ENCODE peak calls at places on chromosomes 12 and 14, in six cellular contexts. B, P, M, H, I and X are unnamed samples.

GRCh38 chr14:59117754-59118153 is 70.7 kb upstream of the DAAM1 start:
- DNase-seq in B (no peak), P (no peak), M (no peak), H (no peak), I (no peak), X (no peak)

GRCh38 chr14:90332271-90332584 is 487 bp upstream of the NRDE2 start:
- DNase-seq in B (no peak), P (no peak), M (no peak), H (no peak), I (no peak), X (no peak)

GRCh38 chr14:32021341-32021740 is 55.8 kb upstream of the ARHGAP5 start:
- DNase-seq in B (no peak), P (no peak), M (no peak), H (no peak), I (no peak), X (no peak)

GRCh38 chr14:59969319-59969718 is 49.4 kb downstream of the LRRC9 start:
- DNase-seq in B (no peak), P (peak), M (no peak), H (no peak), I (no peak), X (peak)

GRCh38 chr14:99273724-99274345 is 1.8 kb upstream of the BCL11B start:
- DNase-seq in B (no peak), P (no peak), M (no peak), H (peak), I (no peak), X (no peak)

GRCh38 chr14:79136437-79137430 is 966.6 kb downstream of the NRXN3 start:
- DNase-seq in B (no peak), P (peak), M (no peak), H (no peak), I (no peak), X (no peak)

GRCh38 chr14:52790756-52791203 is 627 bp downstream of the GNPNAT1 start:
- DNase-seq in B (no peak), P (peak), M (no peak), H (no peak), I (no peak), X (no peak)

GRCh38 chr14:44846232-44846824 is 115.4 kb downstream of the KLHL28 start:
- DNase-seq in B (no peak), P (peak), M (no peak), H (peak), I (no peak), X (peak)

GRCh38 chr12:75715323-75715644 is 203.9 kb upstream of the KRR1 start:
- DNase-seq in B (no peak), P (no peak), M (no peak), H (no peak), I (no peak), X (no peak)

GRCh38 chr14:22887990-22888378 is 5.0 kb downstream of the REM2 start:
- DNase-seq in B (no peak), P (no peak), M (no peak), H (no peak), I (no peak), X (no peak)

GRCh38 chr14:92645841-92646478 is 102.5 kb downstream of the LGMN start:
- DNase-seq in B (no peak), P (peak), M (no peak), H (no peak), I (no peak), X (no peak)

GRCh38 chr14:103404920-103405319 is 19.7 kb downstream of the MARK3 start:
- DNase-seq in B (peak), P (no peak), M (peak), H (no peak), I (peak), X (peak)

GRCh38 chr14:71474291-71474690 is 457.9 kb upstream of the RGS6 start:
- DNase-seq in B (no peak), P (no peak), M (no peak), H (no peak), I (no peak), X (no peak)

GRCh38 chr14:39447155-39447554 is 14.9 kb upstream of the FBXO33 start:
- DNase-seq in B (no peak), P (no peak), M (no peak), H (no peak), I (no peak), X (no peak)

GRCh38 chr12:127145929-127146789 is 1120.8 kb upstream of the TMEM132C start:
- DNase-seq in B (peak), P (peak), M (peak), H (peak), I (peak), X (no peak)

GRCh38 chr12:108635201-108635996 is 1.7 kb upstream of the SELPLG start:
- DNase-seq in B (no peak), P (no peak), M (no peak), H (no peak), I (no peak), X (no peak)

GRCh38 chr14:35535794-35536112 is 1.8 kb downstream of the INSM2 start:
- DNase-seq in B (no peak), P (no peak), M (no peak), H (no peak), I (no peak), X (no peak)

GRCh38 chr12:131473721-131474709 is 236.9 kb upstream of the SFSWAP start:
- DNase-seq in B (no peak), P (no peak), M (no peak), H (peak), I (no peak), X (no peak)

GRCh38 chr14:102086346-102086971 is 385 bp downstream of the HSP90AA1 start:
- DNase-seq in B (peak), P (peak), M (peak), H (peak), I (peak), X (no peak)

GRCh38 chr14:22545842-22546721 is 42.9 kb downstream of the DAD1 start:
- DNase-seq in B (no peak), P (peak), M (no peak), H (no peak), I (no peak), X (no peak)

GRCh38 chr14:35378638-35379568 is 25.6 kb downstream of the NFKBIA start:
- DNase-seq in B (no peak), P (no peak), M (no peak), H (no peak), I (no peak), X (peak)

GRCh38 chr12:69059465-69060457 is 126.8 kb upstream of the CPM start:
- DNase-seq in B (no peak), P (peak), M (no peak), H (no peak), I (no peak), X (no peak)

GRCh38 chr12:112557954-112558630 is 139.3 kb downstream of the PTPN11 start:
- DNase-seq in B (no peak), P (no peak), M (no peak), H (peak), I (no peak), X (no peak)

GRCh38 chr14:99704037-99704436 is 19.9 kb downstream of the CYP46A1 start:
- DNase-seq in B (no peak), P (no peak), M (no peak), H (no peak), I (no peak), X (no peak)

GRCh38 chr14:105193916-105194782 is 13.0 kb upstream of the NUDT14 start:
- DNase-seq in B (no peak), P (no peak), M (no peak), H (no peak), I (no peak), X (no peak)

GRCh38 chr14:85595981-85596380 is 66.0 kb downstream of the FLRT2 start:
- DNase-seq in B (no peak), P (no peak), M (no peak), H (no peak), I (no peak), X (no peak)

GRCh38 chr12:15520083-15520482 is 197.8 kb downstream of the PTPRO start:
- DNase-seq in B (no peak), P (no peak), M (no peak), H (peak), I (no peak), X (no peak)

GRCh38 chr14:51368721-51369163 is 128.7 kb downstream of the TMX1 start:
- DNase-seq in B (no peak), P (peak), M (no peak), H (peak), I (no peak), X (no peak)

GRCh38 chr14:81390706-81391105 is 9.4 kb downstream of the STON2 start:
- DNase-seq in B (no peak), P (no peak), M (no peak), H (no peak), I (no peak), X (no peak)

GRCh38 chr12:32561931-32562341 is 117.2 kb upstream of the DNM1L start:
- DNase-seq in B (no peak), P (peak), M (no peak), H (no peak), I (no peak), X (no peak)

GRCh38 chr14:94612174-94612573 is at the start of gene SERPINA3:
- DNase-seq in B (peak), P (peak), M (no peak), H (no peak), I (peak), X (no peak)

GRCh38 chr14:30751646-30752416 is 122.5 kb upstream of the COCH start:
- DNase-seq in B (no peak), P (no peak), M (no peak), H (peak), I (no peak), X (no peak)

GRCh38 chr14:93073366-93073722 is 42.4 kb downstream of the ITPK1 start:
- DNase-seq in B (no peak), P (no peak), M (no peak), H (no peak), I (no peak), X (no peak)

GRCh38 chr12:113847856-113848255 is 118.3 kb downstream of the RBM19 start:
- DNase-seq in B (no peak), P (no peak), M (no peak), H (no peak), I (no peak), X (no peak)

GRCh38 chr12:19764408-19764807 is 325.1 kb downstream of the AEBP2 start:
- DNase-seq in B (no peak), P (peak), M (no peak), H (no peak), I (no peak), X (no peak)

GRCh38 chr12:53047221-53048032 is 2.4 kb upstream of the TNS2 start:
- DNase-seq in B (peak), P (peak), M (peak), H (peak), I (peak), X (no peak)

GRCh38 chr12:98084950-98085349 is 430.4 kb upstream of the TMPO start:
- DNase-seq in B (no peak), P (no peak), M (no peak), H (peak), I (no peak), X (no peak)

GRCh38 chr14:30680036-30680435 is 57.9 kb downstream of the SCFD1 start:
- DNase-seq in B (no peak), P (no peak), M (no peak), H (no peak), I (no peak), X (no peak)

GRCh38 chr12:49865782-49866135 is 22.9 kb upstream of the BCDIN3D start:
- DNase-seq in B (no peak), P (no peak), M (no peak), H (no peak), I (no peak), X (no peak)
- TF ChIP-seq CTCF in B (no peak), P (no peak), M (no peak), H (no peak), I (no peak), X (no peak)

GRCh38 chr12:109718390-109718789 is 4.8 kb downstream of the FAM222A start:
- DNase-seq in B (no peak), P (no peak), M (no peak), H (peak), I (no peak), X (no peak)
- H3K4me3 ChIP-seq in B (no peak), P (no peak), M (no peak), H (peak), I (no peak), X (no peak)

DNA sequence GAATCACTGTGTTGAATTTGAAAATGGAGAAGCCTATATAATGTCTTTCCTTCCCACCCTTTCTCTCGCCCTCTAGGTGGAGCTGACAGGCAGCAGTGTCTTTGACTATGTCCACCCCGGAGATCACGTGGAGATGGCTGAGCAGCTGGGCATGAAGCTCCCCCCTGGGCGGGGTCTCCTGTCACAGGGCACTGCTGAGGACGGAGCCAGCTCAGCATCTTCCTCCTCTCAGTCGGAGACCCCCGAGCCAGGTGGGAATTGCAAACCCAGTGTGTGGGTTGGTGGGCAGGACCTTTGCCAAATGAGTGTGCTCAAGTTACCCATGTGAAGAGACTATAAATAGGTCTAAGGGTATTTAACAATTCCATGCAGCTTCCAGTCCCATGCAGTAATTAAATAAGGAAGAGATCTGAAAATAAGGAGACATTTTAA is 274.7 kb downstream of the EGLN3 start:
- DNase-seq in B (no peak), P (peak), M (peak), H (peak), I (no peak), X (peak)
- TF ChIP-seq CTCF in B (no peak), P (peak), M (peak), H (peak), I (no peak), X (peak)

GRCh38 chr14:83529531-83529930 is 1995.9 kb upstream of the SEL1L start:
- DNase-seq in B (no peak), P (no peak), M (no peak), H (no peak), I (no peak), X (no peak)

GRCh38 chr14:83533734-83534133 is 1996.2 kb upstream of the FLRT2 start:
- DNase-seq in B (no peak), P (no peak), M (no peak), H (no peak), I (no peak), X (no peak)

GRCh38 chr14:83535396-83535906 is 1994.5 kb upstream of the FLRT2 start:
- DNase-seq in B (no peak), P (no peak), M (no peak), H (no peak), I (no peak), X (no peak)

GRCh38 chr14:83534995-83535394 is 1994.9 kb upstream of the FLRT2 start:
- DNase-seq in B (no peak), P (no peak), M (no peak), H (no peak), I (no peak), X (no peak)
- H3K4me3 ChIP-seq in B (no peak), P (no peak), M (no peak), H (no peak), I (no peak), X (no peak)

GRCh38 chr14:74855945-74856344 is 20.0 kb downstream of the PROX2 start:
- DNase-seq in B (no peak), P (no peak), M (no peak), H (no peak), I (no peak), X (no peak)

GRCh38 chr14:74855021-74855420 is 20.9 kb downstream of the PROX2 start:
- DNase-seq in B (no peak), P (no peak), M (no peak), H (no peak), I (no peak), X (no peak)

GRCh38 chr14:74852922-74853530 is 22.9 kb downstream of the PROX2 start:
- DNase-seq in B (no peak), P (peak), M (no peak), H (no peak), I (no peak), X (peak)

GRCh38 chr14:74856366-74856765 is 19.6 kb downstream of the PROX2 start:
- DNase-seq in B (no peak), P (no peak), M (no peak), H (no peak), I (no peak), X (no peak)

DNA sequence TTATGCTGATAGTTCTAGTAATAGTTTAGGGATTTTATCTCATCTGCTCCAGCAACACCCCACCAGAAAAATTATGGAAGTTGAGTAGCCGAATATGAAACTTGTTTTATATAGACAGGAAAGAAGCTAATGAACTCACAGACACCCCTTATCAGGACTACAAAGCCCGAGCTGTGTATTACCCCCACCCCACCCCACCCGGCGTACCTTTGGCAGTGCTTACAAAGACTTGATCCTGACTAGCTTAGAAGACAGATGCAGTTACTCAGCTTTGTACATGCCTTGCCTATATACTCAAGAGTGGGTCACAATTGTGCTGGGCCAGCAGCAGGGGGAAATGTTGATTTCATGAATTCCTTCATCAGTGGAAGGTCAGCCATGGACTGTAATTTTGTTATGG is 22.4 kb downstream of the PROX2 start:
- DNase-seq in B (no peak), P (no peak), M (no peak), H (no peak), I (no peak), X (no peak)
- TF ChIP-seq CTCF in B (no peak), P (no peak), M (no peak), H (no peak), I (no peak), X (no peak)

GRCh38 chr12:65632131-65632855 is 192.0 kb upstream of the HMGA2 start:
- DNase-seq in B (no peak), P (no peak), M (peak), H (no peak), I (no peak), X (no peak)
- H3K4me3 ChIP-seq in B (no peak), P (no peak), M (no peak), H (no peak), I (no peak), X (no peak)

DNA sequence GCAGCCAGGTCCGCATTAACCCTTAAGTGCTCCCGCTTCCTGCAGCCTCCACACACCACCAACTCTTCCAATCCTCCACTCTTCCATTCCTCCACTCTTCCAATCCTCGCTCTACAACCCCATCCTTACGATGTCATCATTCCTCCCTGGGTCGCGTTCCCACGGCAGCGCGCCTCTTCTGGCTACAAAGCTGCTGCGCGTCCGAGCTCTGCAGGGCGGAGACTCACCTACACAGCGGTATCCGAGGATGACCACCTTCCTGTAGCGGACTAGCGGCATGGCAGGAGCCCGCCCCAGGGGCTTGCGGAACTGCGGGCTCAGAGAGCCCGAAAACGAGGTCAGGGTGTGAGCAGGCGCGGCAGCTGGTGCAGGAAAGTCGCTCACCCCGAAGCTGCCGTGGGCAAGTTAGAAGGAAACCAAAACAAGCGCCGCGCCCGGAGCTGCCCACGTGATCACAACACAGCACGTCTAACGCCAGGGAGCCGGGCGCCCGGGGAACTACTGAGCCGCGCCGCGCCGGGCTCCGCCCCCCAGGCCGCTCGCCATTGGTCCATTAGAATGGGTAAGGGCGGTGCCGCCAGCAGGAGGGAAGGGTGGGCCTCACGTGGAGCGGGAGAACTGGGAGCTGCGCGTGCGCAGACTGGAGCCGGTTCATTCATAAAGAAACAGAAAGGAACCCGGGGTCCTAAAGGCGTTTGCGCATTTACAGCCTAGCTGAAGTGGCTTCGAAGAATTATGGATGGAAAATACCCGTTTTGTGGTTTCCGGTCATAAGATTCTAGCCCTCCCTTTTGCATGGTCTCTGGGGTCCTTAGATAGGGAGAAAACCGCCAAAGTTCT is at the start of gene RHEBL1:
- DNase-seq in B (peak), P (peak), M (peak), H (peak), I (peak), X (peak)
- TF ChIP-seq CTCF in B (no peak), P (peak), M (no peak), H (peak), I (no peak), X (peak)

GRCh38 chr12:109737631-109738030 is 24.0 kb downstream of the FAM222A start:
- DNase-seq in B (no peak), P (no peak), M (peak), H (no peak), I (no peak), X (no peak)
- H3K4me3 ChIP-seq in B (no peak), P (no peak), M (no peak), H (no peak), I (no peak), X (no peak)

GRCh38 chr12:111425655-111426054 is 19.9 kb downstream of the SH2B3 start:
- DNase-seq in B (no peak), P (no peak), M (peak), H (no peak), I (no peak), X (no peak)

GRCh38 chr12:111424189-111424792 is 18.6 kb downstream of the SH2B3 start:
- DNase-seq in B (no peak), P (no peak), M (peak), H (no peak), I (no peak), X (no peak)

GRCh38 chr12:111426341-111427185 is 20.8 kb downstream of the SH2B3 start:
- DNase-seq in B (no peak), P (no peak), M (no peak), H (no peak), I (no peak), X (no peak)

GRCh38 chr12:111427417-111428074 is 21.8 kb downstream of the SH2B3 start:
- DNase-seq in B (no peak), P (no peak), M (no peak), H (no peak), I (no peak), X (no peak)

DNA sequence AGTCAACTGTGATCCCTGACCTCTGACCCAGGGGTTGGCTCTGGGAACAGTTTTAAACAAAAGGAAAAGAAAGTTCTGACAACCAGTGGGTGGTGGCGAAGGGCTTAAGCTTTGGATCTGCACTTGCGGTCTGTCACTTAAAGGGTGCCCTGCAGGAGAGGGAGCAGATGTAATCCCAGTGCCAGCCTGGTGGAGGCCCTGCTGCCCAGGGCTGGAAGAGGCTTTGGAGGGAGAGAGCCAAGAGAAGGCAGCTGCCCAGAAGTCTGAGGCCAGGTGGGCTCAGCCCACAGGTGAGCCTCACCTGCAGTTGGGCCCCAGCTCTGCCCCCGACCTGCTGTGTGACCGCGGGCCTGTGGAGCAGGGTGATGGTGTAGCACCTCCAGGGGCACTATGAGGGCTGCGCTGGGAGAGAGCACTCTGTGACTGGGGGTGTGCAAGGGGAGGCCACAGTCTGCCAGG is 19.1 kb downstream of the SH2B3 start:
- DNase-seq in B (no peak), P (no peak), M (no peak), H (peak), I (no peak), X (no peak)
- TF ChIP-seq CTCF in B (no peak), P (peak), M (peak), H (peak), I (no peak), X (no peak)